ENCODE peak calls at places on chromosomes 13 and 19, in seven cellular contexts. K is aorta; S is GM23338; X is activated T-helper 1 cell treated with anti-CD3 and anti-CD28 coated beads, Interleukin-2, amount 50 U/mL, for 16 hours; U is kidney tubule cell; J is body of pancreas; W is central memory CD4-positive, alpha-beta T cell. D is an unnamed sample.

GRCh38 chr13:27559714-27560113 is 60.6 kb downstream of the LNX2 start:
- DNase-seq in S (no peak), K (no peak), U (peak), W (no peak), J (no peak), X (no peak), D (no peak)

GRCh38 chr13:80881495-80882482 is 540.9 kb upstream of the SPRY2 start:
- DNase-seq in U (no peak), S (no peak), J (no peak), X (no peak), W (no peak), K (no peak), D (no peak)

GRCh38 chr13:45895880-45896279 is 44.3 kb upstream of the SIAH3 start:
- DNase-seq in J (no peak), K (no peak), S (no peak), X (no peak), W (no peak), U (no peak), D (no peak)

GRCh38 chr13:106407338-106407737 is 128.1 kb downstream of the EFNB2 start:
- DNase-seq in X (no peak), U (no peak), W (no peak), S (no peak), J (no peak), K (no peak), D (no peak)

GRCh38 chr13:112693831-112694497 is 4.1 kb downstream of the ATP11A start:
- DNase-seq in U (peak), S (no peak), X (no peak), W (no peak), K (peak), J (peak), D (peak)

GRCh38 chr19:13839193-13839937 is 37.6 kb upstream of the NANOS3 start:
- DNase-seq in K (peak), X (peak), S (peak), W (peak), J (peak), U (peak), D (peak)

GRCh38 chr19:51368366-51369282 is at the start of gene CLDND2:
- DNase-seq in S (no peak), K (no peak), U (no peak), X (no peak), W (no peak), J (no peak), D (no peak)

GRCh38 chr19:2722541-2723344 is 1.6 kb upstream of the DIRAS1 start:
- DNase-seq in X (no peak), U (peak), S (peak), J (peak), K (peak), W (no peak), D (peak)

GRCh38 chr19:54728167-54728566 is 3.9 kb downstream of the KIR3DL3 start:
- DNase-seq in K (no peak), J (no peak), S (no peak), X (no peak), U (no peak), W (no peak), D (no peak)

GRCh38 chr19:56973713-56974553 is 133.4 kb upstream of the PEG3 start:
- DNase-seq in S (no peak), X (no peak), U (no peak), K (no peak), W (no peak), J (no peak), D (no peak)

D was measured in thyroid gland.